ENCODE peak calls at places on chromosomes 16 and 17, in five cellular contexts. U is epithelial cell of proximal tubule, F is ascending aorta, X is adrenal gland, B is IMR-90. T is an unnamed sample.

GRCh38 chr16:87570938-87571867 is 31.1 kb upstream of the JPH3 start:
- DNase-seq in U (no peak), F (peak; percentile 86), X (peak; percentile 69), B (peak; percentile 53), T (no peak)

GRCh38 chr16:54076006-54076504 is 210.5 kb downstream of the IRX3 start:
- DNase-seq in U (no peak), F (no peak), X (no peak), B (no peak), T (no peak)

GRCh38 chr17:19409509-19409908 is 1.5 kb upstream of the RNF112 start:
- DNase-seq in U (no peak), F (no peak), X (no peak), B (peak; percentile 91), T (no peak)

GRCh38 chr16:8567355-8568230 is 22.7 kb downstream of the TMEM114 start:
- DNase-seq in U (peak; percentile 50), F (peak; percentile 86), X (peak; percentile 76), B (peak; percentile 88), T (peak; percentile 87)

GRCh38 chr16:15743657-15744056 is 93.6 kb downstream of the NDE1 start:
- DNase-seq in U (no peak), F (no peak), X (no peak), B (no peak), T (no peak)

GRCh38 chr17:68592004-68592403 is 9.2 kb downstream of the FAM20A start:
- DNase-seq in U (no peak), F (no peak), X (no peak), B (no peak), T (no peak)

GRCh38 chr16:71626858-71627213 is 852 bp downstream of the MARVELD3 start:
- DNase-seq in U (no peak), F (no peak), X (no peak), B (no peak), T (no peak)

GRCh38 chr17:63843387-63844292 is 1.2 kb upstream of the SMARCD2 start:
- DNase-seq in U (no peak), F (peak; percentile 87), X (peak; percentile 43), B (peak; percentile 70), T (no peak)

GRCh38 chr16:47511882-47512281 is 50.8 kb downstream of the PHKB start:
- DNase-seq in U (no peak), F (no peak), X (no peak), B (no peak), T (no peak)

GRCh38 chr17:52751051-52751450 is 592.5 kb upstream of the CA10 start:
- DNase-seq in U (no peak), F (no peak), X (no peak), B (no peak), T (no peak)

GRCh38 chr16:2776500-2777139 is 460 bp downstream of the ELOB start:
- DNase-seq in U (no peak), F (no peak), X (no peak), B (no peak), T (no peak)

GRCh38 chr17:30554839-30555751 is 77.9 kb downstream of the GOSR1 start:
- DNase-seq in U (no peak), F (no peak), X (peak; percentile 32), B (peak; percentile 15), T (no peak)

GRCh38 chr17:69533481-69534234 is 119.2 kb downstream of the MAP2K6 start:
- DNase-seq in U (no peak), F (no peak), X (no peak), B (no peak), T (no peak)

GRCh38 chr17:57369509-57369945 is 113.2 kb downstream of the MSI2 start:
- DNase-seq in U (no peak), F (no peak), X (no peak), B (peak; percentile 34), T (peak; percentile 40)

GRCh38 chr16:65745-66144 is 6.7 kb downstream of the RHBDF1 start:
- DNase-seq in U (no peak), F (peak; percentile 91), X (peak; percentile 83), B (peak; percentile 59), T (no peak)

GRCh38 chr16:9092963-9093477 is 1.6 kb downstream of the HAPSTR1 start:
- DNase-seq in U (no peak), F (no peak), X (peak; percentile 50), B (no peak), T (no peak)

GRCh38 chr17:67050476-67051154 is 6.3 kb downstream of the CACNG1 start:
- DNase-seq in U (no peak), F (no peak), X (no peak), B (no peak), T (no peak)

GRCh38 chr16:5865231-5865630 is 767.6 kb upstream of the EEF2KMT start:
- DNase-seq in U (peak; percentile 36), F (no peak), X (no peak), B (no peak), T (no peak)

GRCh38 chr16:11985250-11985649 is 8.7 kb downstream of the SNX29 start:
- DNase-seq in U (no peak), F (no peak), X (no peak), B (no peak), T (no peak)

GRCh38 chr16:57689772-57690558 is 4.6 kb upstream of the DRC7 start:
- DNase-seq in U (no peak), F (peak; percentile 55), X (no peak), B (no peak), T (no peak)

GRCh38 chr16:79163666-79164377 is 436.7 kb downstream of the MAF start:
- DNase-seq in U (no peak), F (no peak), X (no peak), B (no peak), T (no peak)

GRCh38 chr17:66276328-66276937 is 26.0 kb upstream of the PRKCA start:
- DNase-seq in U (no peak), F (no peak), X (peak; percentile 46), B (peak; percentile 70), T (no peak)

GRCh38 chr17:28043296-28043695 is 819 bp downstream of the NLK start:
- DNase-seq in U (no peak), F (no peak), X (no peak), B (no peak), T (no peak)

GRCh38 chr16:78932395-78932794 is 668.1 kb downstream of the MAF start:
- DNase-seq in U (no peak), F (no peak), X (no peak), B (no peak), T (no peak)

GRCh38 chr16:2341456-2342447 is 1.2 kb upstream of the ABCA3 start:
- DNase-seq in U (no peak), F (peak; percentile 66), X (peak; percentile 37), B (no peak), T (no peak)

DNA sequence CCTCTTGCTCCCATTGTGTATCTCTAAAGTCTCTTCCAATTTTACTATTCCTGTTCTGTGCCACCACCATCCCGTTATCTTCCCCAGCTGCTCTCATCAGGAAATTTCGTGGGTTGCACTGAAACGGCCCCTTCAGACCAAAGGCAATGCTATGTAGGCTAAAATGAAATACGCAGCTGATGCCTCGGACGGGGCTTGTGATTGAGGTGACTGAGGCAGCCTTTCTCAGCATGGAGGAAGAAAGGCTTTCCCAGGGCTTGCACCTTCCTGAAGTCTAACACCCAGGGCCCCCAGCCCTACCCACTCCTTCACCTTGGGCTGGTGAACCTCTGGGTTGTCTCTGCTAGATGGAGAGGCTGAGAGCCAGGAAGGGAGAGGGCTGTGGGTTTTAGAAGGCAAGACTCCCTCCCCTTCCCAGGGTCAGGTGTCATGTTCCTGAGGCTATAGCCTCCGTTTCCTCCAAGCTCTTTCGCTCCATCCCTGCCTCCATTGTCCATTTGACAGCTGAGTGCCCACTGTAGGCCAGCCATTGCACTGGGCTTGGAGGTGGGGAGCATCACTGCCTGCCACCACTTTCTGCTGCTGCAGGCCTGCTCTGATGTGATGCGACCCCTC is 7.8 kb downstream of the CCDC200 start:
- DNase-seq in U (no peak), F (peak; percentile 33), X (no peak), B (no peak), T (no peak)
- H3K4me3 ChIP-seq in U (no peak overlapping the region), F (no peak overlapping the region), X (no peak overlapping the region), B (no peak overlapping the region), T (no peak overlapping the region)

DNA sequence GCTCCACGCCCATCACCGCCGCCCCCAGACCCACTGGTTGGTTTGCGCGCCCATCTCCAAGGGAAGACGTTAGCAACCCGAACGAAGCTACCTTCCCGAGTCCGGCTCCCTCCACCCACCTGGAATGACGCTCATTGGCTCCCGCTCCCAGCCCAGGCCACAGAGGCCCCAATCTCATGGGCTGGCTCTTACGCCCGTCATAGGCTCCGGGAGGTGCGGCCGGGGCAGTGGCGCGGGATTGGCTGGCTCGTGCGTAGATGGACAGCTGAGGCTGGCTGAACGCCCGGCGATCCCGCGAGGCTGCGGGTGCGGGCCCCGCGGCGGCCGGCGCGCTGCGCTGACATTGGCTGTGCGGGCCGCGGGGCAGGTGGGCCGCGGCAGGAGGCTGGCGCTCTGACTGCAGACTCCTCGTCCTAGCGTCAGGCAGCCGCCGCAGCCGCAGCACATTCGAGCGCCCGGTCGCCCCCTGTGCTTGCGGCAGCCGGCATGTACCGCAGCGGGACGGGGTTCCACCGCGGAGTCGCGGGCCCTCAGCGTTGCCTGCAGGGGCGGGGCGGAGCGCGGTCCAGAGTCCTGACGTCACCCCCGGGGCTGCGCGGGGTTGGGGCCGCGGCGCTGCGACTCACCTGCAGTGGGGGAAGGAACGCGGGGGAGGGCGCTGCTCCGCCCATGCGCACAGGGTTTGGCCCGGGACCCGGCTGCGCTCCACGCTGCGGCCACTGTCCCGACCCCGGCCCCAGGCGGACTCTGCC is 453 bp upstream of the MYH10 start:
- DNase-seq in U (peak; percentile 91), F (peak; percentile 99), X (peak; percentile 99), B (peak; percentile 100), T (peak; percentile 99)
- TF ChIP-seq CTCF in U (peak; percentile 7), F (peak; percentile 9), X (peak; percentile 38), B (no peak), T (no peak)

GRCh38 chr16:76441886-76442285 is 164.7 kb downstream of the CNTNAP4 start:
- DNase-seq in U (no peak), F (no peak), X (no peak), B (no peak), T (no peak)

GRCh38 chr16:76444823-76445222 is 167.6 kb downstream of the CNTNAP4 start:
- DNase-seq in U (no peak), F (no peak), X (no peak), B (no peak), T (no peak)

GRCh38 chr16:76450890-76451289 is 173.7 kb downstream of the CNTNAP4 start:
- DNase-seq in U (no peak), F (no peak), X (no peak), B (no peak), T (no peak)

GRCh38 chr16:76443981-76444380 is 166.8 kb downstream of the CNTNAP4 start:
- DNase-seq in U (no peak), F (no peak), X (no peak), B (no peak), T (no peak)

GRCh38 chr16:76446251-76446650 is 169.1 kb downstream of the CNTNAP4 start:
- DNase-seq in U (no peak), F (no peak), X (no peak), B (no peak), T (no peak)
- H3K4me3 ChIP-seq in U (no peak overlapping the region), F (no peak overlapping the region), X (no peak overlapping the region), B (no peak overlapping the region), T (no peak overlapping the region)

GRCh38 chr16:22814330-22815105 is 556 bp downstream of the HS3ST2 start:
- DNase-seq in U (no peak), F (no peak), X (no peak), B (no peak), T (no peak)
- TF ChIP-seq CTCF in U (no peak), F (no peak), X (no peak), B (no peak), T (no peak)